ENCODE peak calls at places on chromosomes 12 and 14, in eight cellular contexts. K is lower lobe of right lung, Y is tibial artery, A is kidney epithelial cell, F is bronchial epithelial cell, J is BJ, N is endodermal cell, O is AG10803. R is an unnamed sample.

GRCh38 chr14:29755311-29756052 is 172.2 kb downstream of the PRKD1 start:
- DNase-seq in O (no peak), F (no peak), A (no peak), Y (no peak), K (no peak), J (no peak), N (no peak), R (no peak)

GRCh38 chr12:13190275-13190674 is 6.3 kb upstream of the EMP1 start:
- DNase-seq in K (no peak), Y (no peak), F (no peak), O (no peak), N (no peak), J (no peak), A (no peak), R (no peak)

GRCh38 chr14:29111554-29111953 is 345.0 kb downstream of the FOXG1 start:
- DNase-seq in N (no peak), K (no peak), A (no peak), Y (no peak), O (no peak), F (no peak), J (no peak), R (no peak)

GRCh38 chr12:52204095-52204930 is 12.5 kb upstream of the KRT80 start:
- DNase-seq in A (no peak), J (no peak), O (no peak), Y (no peak), K (peak), F (peak), N (peak), R (no peak)

GRCh38 chr12:65999564-66000280 is 130.8 kb downstream of the LLPH start:
- DNase-seq in F (peak), Y (no peak), J (no peak), A (peak), K (no peak), O (peak), N (no peak), R (no peak)

GRCh38 chr14:74531467-74531866 is 37.9 kb downstream of the ISCA2 start:
- DNase-seq in J (no peak), K (no peak), Y (no peak), F (peak), O (peak), N (peak), A (no peak), R (peak)

GRCh38 chr12:752673-753400 is 458 bp downstream of the WNK1 start:
- DNase-seq in O (peak), F (no peak), J (no peak), A (no peak), N (peak), K (peak), Y (peak), R (peak)

GRCh38 chr12:9390761-9391160 is 182.6 kb upstream of the PZP start:
- DNase-seq in F (no peak), A (no peak), Y (no peak), J (no peak), O (no peak), N (no peak), K (no peak), R (no peak)

GRCh38 chr12:96720363-96720705 is 186.7 kb upstream of the NEDD1 start:
- DNase-seq in Y (no peak), O (no peak), F (no peak), N (peak), K (no peak), J (no peak), A (no peak), R (no peak)

GRCh38 chr12:26452511-26452910 is 257.1 kb downstream of the SSPN start:
- DNase-seq in N (no peak), O (no peak), J (no peak), K (no peak), A (no peak), F (no peak), Y (no peak), R (no peak)

GRCh38 chr12:104485651-104486341 is 29.0 kb downstream of the CHST11 start:
- DNase-seq in J (no peak), K (no peak), F (no peak), N (no peak), A (no peak), O (no peak), Y (no peak), R (no peak)

GRCh38 chr12:42617622-42618021 is 28.1 kb upstream of the PRICKLE1 start:
- DNase-seq in N (no peak), F (no peak), K (no peak), O (no peak), A (no peak), J (no peak), Y (no peak), R (no peak)

GRCh38 chr12:46657416-46658411 is 168.1 kb downstream of the SLC38A4 start:
- DNase-seq in O (peak), Y (no peak), F (peak), A (no peak), N (no peak), J (no peak), K (no peak), R (no peak)

GRCh38 chr12:31321565-31322228 is 4.3 kb downstream of the SINHCAF start:
- DNase-seq in N (no peak), J (no peak), Y (no peak), F (peak), A (no peak), O (no peak), K (no peak), R (no peak)

GRCh38 chr12:54135621-54136027 is 53.2 kb downstream of the SMUG1 start:
- DNase-seq in Y (no peak), N (no peak), A (peak), J (no peak), F (no peak), O (peak), K (no peak), R (no peak)

GRCh38 chr12:27048822-27049752 is 26.7 kb downstream of the MED21 start:
- DNase-seq in F (peak), Y (no peak), J (no peak), O (peak), N (no peak), A (no peak), K (no peak), R (no peak)

GRCh38 chr14:91369628-91370445 is 47.8 kb downstream of the CCDC88C start:
- DNase-seq in Y (no peak), A (no peak), K (no peak), O (no peak), N (no peak), J (no peak), F (peak), R (no peak)

GRCh38 chr14:34692898-34693227 is 21.5 kb downstream of the CFL2 start:
- DNase-seq in N (no peak), A (no peak), J (no peak), K (no peak), Y (no peak), O (no peak), F (no peak), R (no peak)

GRCh38 chr12:49432616-49433015 is 65.4 kb downstream of the SPATS2 start:
- DNase-seq in F (no peak), Y (no peak), O (no peak), K (no peak), A (no peak), J (no peak), N (no peak), R (no peak)

GRCh38 chr12:100789146-100789545 is 5.4 kb upstream of the ANO4 start:
- DNase-seq in J (no peak), F (peak), A (no peak), O (peak), K (no peak), Y (no peak), N (no peak), R (no peak)

GRCh38 chr14:72855913-72856312 is 38.0 kb downstream of the DPF3 start:
- DNase-seq in F (peak), O (peak), N (no peak), J (peak), A (peak), K (no peak), Y (no peak), R (peak)

GRCh38 chr12:10554228-10554970 is 48.7 kb downstream of the EIF2S3B start:
- DNase-seq in O (no peak), Y (no peak), A (no peak), K (no peak), F (no peak), J (no peak), N (no peak), R (no peak)

GRCh38 chr14:61963926-61964325 is 201.7 kb downstream of the SNAPC1 start:
- DNase-seq in Y (no peak), F (peak), O (no peak), A (no peak), N (no peak), J (no peak), K (no peak), R (no peak)

GRCh38 chr14:91521058-91521721 is 11.1 kb upstream of the PPP4R3A start:
- DNase-seq in O (no peak), N (no peak), Y (no peak), A (no peak), K (no peak), J (no peak), F (no peak), R (no peak)

GRCh38 chr12:47561746-47562145 is 144.1 kb downstream of the RPAP3 start:
- DNase-seq in K (no peak), N (no peak), F (peak), O (peak), A (no peak), Y (no peak), J (no peak), R (no peak)

GRCh38 chr12:100738086-100738485 is 56.5 kb upstream of the ANO4 start:
- DNase-seq in K (no peak), J (no peak), A (no peak), F (no peak), O (no peak), N (no peak), Y (no peak), R (no peak)

GRCh38 chr12:27163048-27163715 is 80.8 kb upstream of the C12orf71 start:
- DNase-seq in K (no peak), Y (no peak), O (peak), F (peak), A (no peak), N (peak), J (no peak), R (no peak)

GRCh38 chr14:71063351-71063750 is 156.1 kb downstream of the PCNX1 start:
- DNase-seq in F (peak), N (no peak), Y (no peak), K (no peak), J (no peak), O (no peak), A (no peak), R (no peak)

GRCh38 chr12:131436922-131437705 is 273.8 kb upstream of the SFSWAP start:
- DNase-seq in F (no peak), Y (no peak), O (no peak), K (no peak), A (no peak), N (peak), J (no peak), R (no peak)

GRCh38 chr12:57166971-57167371 is 19.6 kb upstream of the LRP1-AS start:
- DNase-seq in A (peak), J (no peak), O (peak), Y (no peak), F (peak), K (no peak), N (no peak), R (no peak)

DNA sequence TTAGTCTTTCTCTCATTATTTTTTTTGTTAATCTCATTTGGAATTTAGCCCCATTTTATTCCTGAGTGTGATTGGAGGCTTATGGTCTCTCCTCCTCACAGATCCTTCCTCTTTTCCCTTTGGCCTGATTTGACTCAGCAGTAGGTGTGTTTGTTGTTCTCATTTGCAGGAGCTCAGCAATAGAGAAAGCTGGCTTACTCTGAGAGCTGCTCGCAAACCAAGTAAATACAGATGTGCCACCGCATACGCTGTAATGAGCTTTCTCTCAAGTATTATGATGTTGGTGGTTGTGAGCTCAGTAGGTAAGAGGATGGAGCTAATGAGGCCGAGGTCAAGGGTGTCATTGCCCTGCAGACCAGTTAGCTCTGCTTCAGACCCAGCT is 206.5 kb downstream of the ETV6 start:
- DNase-seq in A (no peak), K (no peak), F (no peak), O (no peak), N (peak), Y (no peak), J (no peak), R (no peak)
- TF ChIP-seq CTCF in A (no peak), K (no peak), F (no peak), O (no peak), N (no peak), Y (no peak), J (no peak), R (no peak)

GRCh38 chr14:98204139-98204538 is 1067.9 kb downstream of the BCL11B start:
- DNase-seq in F (no peak), K (no peak), N (no peak), J (no peak), Y (no peak), O (no peak), A (no peak), R (no peak)

GRCh38 chr14:98198385-98198784 is 1073.6 kb downstream of the BCL11B start:
- DNase-seq in O (no peak), Y (no peak), A (no peak), K (no peak), N (no peak), F (peak), J (no peak), R (no peak)

GRCh38 chr14:98203421-98203820 is 1068.6 kb downstream of the BCL11B start:
- DNase-seq in F (no peak), N (no peak), J (no peak), K (no peak), O (no peak), A (no peak), Y (no peak), R (no peak)

GRCh38 chr14:98197933-98198332 is 1074.1 kb downstream of the BCL11B start:
- DNase-seq in N (no peak), F (no peak), O (no peak), Y (no peak), K (no peak), J (no peak), A (no peak), R (no peak)

GRCh38 chr14:98200621-98201020 is 1071.4 kb downstream of the BCL11B start:
- DNase-seq in A (no peak), N (no peak), O (no peak), Y (no peak), J (no peak), F (no peak), K (no peak), R (no peak)
- H3K4me3 ChIP-seq in A (no peak), N (no peak), O (no peak), Y (no peak), J (no peak), F (no peak), K (no peak), R (no peak)

GRCh38 chr14:50343424-50343823 is 31.3 kb downstream of the DMAC2L start:
- DNase-seq in Y (no peak), A (no peak), F (no peak), O (peak), K (no peak), J (no peak), N (no peak), R (no peak)

GRCh38 chr14:50340945-50341344 is 28.8 kb downstream of the DMAC2L start:
- DNase-seq in J (no peak), A (no peak), O (no peak), Y (no peak), N (peak), F (no peak), K (no peak), R (no peak)

GRCh38 chr14:50344116-50344775 is 32.1 kb downstream of the DMAC2L start:
- DNase-seq in N (no peak), Y (no peak), A (no peak), O (no peak), J (no peak), K (no peak), F (peak), R (no peak)

GRCh38 chr14:50340045-50340444 is 27.9 kb downstream of the DMAC2L start:
- DNase-seq in A (no peak), J (no peak), O (no peak), K (no peak), Y (no peak), F (no peak), N (no peak), R (no peak)

GRCh38 chr14:50342211-50343080 is 30.3 kb downstream of the DMAC2L start:
- DNase-seq in N (peak), O (peak), K (peak), J (peak), A (no peak), Y (peak), F (peak), R (peak)
- TF ChIP-seq CTCF in N (peak), O (peak), K (peak), J (peak), A (peak), Y (peak), F (peak), R (no peak)

DNA sequence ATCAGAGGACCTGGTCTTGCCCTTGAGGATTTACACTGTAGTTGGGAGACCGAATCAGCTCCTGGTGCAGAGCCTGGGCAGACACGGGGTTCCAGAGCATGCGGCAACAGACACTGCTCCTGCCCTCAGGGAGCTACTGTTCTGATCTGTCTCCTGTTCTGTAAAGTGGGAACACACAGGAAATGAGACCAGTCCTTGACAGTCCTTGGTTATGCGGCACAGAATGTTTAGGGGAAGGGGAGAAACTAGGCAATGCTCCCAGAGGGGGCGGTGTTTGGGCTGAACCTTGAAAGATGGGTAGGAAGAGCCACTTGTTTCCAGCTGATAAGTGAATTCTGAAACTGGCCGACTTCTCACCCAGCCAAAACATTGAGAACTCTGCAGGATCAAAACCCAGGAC is 132.4 kb downstream of the ZFP36L1 start:
- DNase-seq in O (no peak), F (no peak), N (no peak), J (no peak), Y (peak), K (no peak), A (no peak), R (no peak)
- H3K4me3 ChIP-seq in O (no peak), F (no peak), N (no peak), J (no peak), Y (no peak), K (no peak), A (no peak), R (no peak)

GRCh38 chr12:3141339-3142321 is 64.5 kb downstream of the TSPAN9 start:
- DNase-seq in Y (no peak), O (no peak), J (no peak), N (peak), A (no peak), F (no peak), K (no peak), R (no peak)
- TF ChIP-seq CTCF in Y (no peak), O (no peak), J (no peak), N (peak), A (peak), F (no peak), K (no peak), R (no peak)